ENCODE peak calls at places on chromosome X, in nine cellular contexts. R, F, D, H, G, O, M, Q and E are unnamed samples.
A peak's percentile ranks its signal among the peaks of the same experiment; 100 is the strongest.

GRCh38 chrX:27964432-27964831 is 16.8 kb downstream of the DCAF8L1 start:
- DNase-seq in R (no peak), F (no peak), D (no peak), H (no peak), G (no peak), O (no peak), M (no peak), Q (no peak), E (no peak)

GRCh38 chrX:31251336-31251735 is 179.5 kb upstream of the FTHL17 start:
- DNase-seq in R (no peak), F (peak; percentile 48), D (no peak), H (no peak), G (no peak), O (no peak), M (peak; percentile 53), Q (no peak), E (no peak)

GRCh38 chrX:38654302-38654701 is 93.0 kb downstream of the TSPAN7 start:
- DNase-seq in R (peak; percentile 21), F (peak; percentile 14), D (no peak), H (no peak), G (peak; percentile 17), O (no peak), M (peak; percentile 41), Q (no peak), E (no peak)

GRCh38 chrX:109735241-109735744 is 2.2 kb upstream of the ACSL4 start:
- DNase-seq in R (no peak), F (no peak), D (no peak), H (no peak), G (no peak), O (no peak), M (no peak), Q (no peak), E (no peak)

GRCh38 chrX:119382606-119383005 is 16.5 kb upstream of the SLC25A43 start:
- DNase-seq in R (no peak), F (no peak), D (no peak), H (no peak), G (no peak), O (no peak), M (no peak), Q (no peak), E (no peak)

GRCh38 chrX:51047950-51048349 is 137.4 kb downstream of the BMP15 start:
- DNase-seq in R (no peak), F (no peak), D (no peak), H (no peak), G (no peak), O (no peak), M (no peak), Q (no peak), E (no peak)

GRCh38 chrX:119880552-119881437 is 9.2 kb downstream of the NDUFA1 start:
- DNase-seq in R (peak; percentile 70), F (peak; percentile 63), D (peak; percentile 65), H (no peak), G (peak; percentile 3), O (peak; percentile 35), M (peak; percentile 73), Q (no peak), E (peak; percentile 7)

GRCh38 chrX:45240334-45240733 is 39.7 kb upstream of the DIPK2B start:
- DNase-seq in R (no peak), F (no peak), D (no peak), H (no peak), G (no peak), O (no peak), M (no peak), Q (no peak), E (no peak)

DNA sequence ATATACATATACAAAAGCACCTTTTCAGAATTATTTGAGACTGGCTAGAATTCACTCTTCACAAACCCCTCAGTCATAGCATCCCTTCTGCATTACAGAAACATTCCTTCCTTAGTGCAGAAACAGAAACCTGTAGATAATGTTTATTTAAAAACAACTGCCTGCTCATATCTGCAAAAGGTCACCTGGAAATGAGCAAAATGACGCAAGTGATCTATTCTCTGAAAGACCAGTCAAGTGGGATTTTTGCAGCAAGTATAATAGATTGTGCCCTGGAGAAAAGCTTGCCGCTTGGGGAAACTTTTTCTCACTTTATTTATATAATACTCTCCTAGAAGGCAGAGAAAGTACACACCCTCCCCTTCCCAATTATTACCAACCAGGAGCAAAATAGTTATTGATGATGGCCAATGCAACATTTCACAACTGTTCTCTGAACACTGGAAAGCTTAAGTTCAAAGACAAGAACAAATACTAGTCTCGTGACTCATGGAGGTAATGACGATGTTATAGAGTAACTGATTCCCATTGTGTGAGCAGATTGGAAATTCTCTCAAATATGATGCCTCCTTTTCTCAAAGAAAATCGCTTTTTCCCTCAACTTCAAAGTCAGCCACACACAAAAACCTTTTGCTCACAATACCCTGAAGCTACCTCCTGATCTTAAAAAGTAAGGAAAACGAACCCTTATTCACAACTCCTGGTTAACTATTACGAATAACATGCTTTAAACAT is 41.2 kb downstream of the MID1 start:
- DNase-seq in R (peak; percentile 88), F (peak; percentile 78), D (no peak), H (no peak), G (no peak), O (no peak), M (peak; percentile 74), Q (no peak), E (no peak)
- H3K27ac ChIP-seq in R (peak overlapping the region; percentile 95), F (peak overlapping the region; percentile 61), D (peak overlapping the region; percentile 95), H (peak overlapping the region; percentile 42), G (peak overlapping the region; percentile 82), O (no peak overlapping the region), M (peak overlapping the region; percentile 92), Q (peak overlapping the region; percentile 92), E (peak overlapping the region; percentile 37)

GRCh38 chrX:13373027-13373806 is 53.4 kb upstream of the ATXN3L start:
- DNase-seq in R (no peak), F (peak; percentile 70), D (no peak), H (no peak), G (no peak), O (no peak), M (peak; percentile 36), Q (no peak), E (no peak)
- H3K4me1 ChIP-seq in R (peaks cover 9% of the 10 kb centered on the region), F (peaks cover 8% of the 10 kb centered on the region), D (no peaks in the 10 kb centered on the region), H (no peaks in the 10 kb centered on the region), G (peaks cover 4% of the 10 kb centered on the region), O (no peaks in the 10 kb centered on the region), M (peaks cover 47% of the 10 kb centered on the region), Q (peaks cover 3% of the 10 kb centered on the region), E (no peaks in the 10 kb centered on the region)

DNA sequence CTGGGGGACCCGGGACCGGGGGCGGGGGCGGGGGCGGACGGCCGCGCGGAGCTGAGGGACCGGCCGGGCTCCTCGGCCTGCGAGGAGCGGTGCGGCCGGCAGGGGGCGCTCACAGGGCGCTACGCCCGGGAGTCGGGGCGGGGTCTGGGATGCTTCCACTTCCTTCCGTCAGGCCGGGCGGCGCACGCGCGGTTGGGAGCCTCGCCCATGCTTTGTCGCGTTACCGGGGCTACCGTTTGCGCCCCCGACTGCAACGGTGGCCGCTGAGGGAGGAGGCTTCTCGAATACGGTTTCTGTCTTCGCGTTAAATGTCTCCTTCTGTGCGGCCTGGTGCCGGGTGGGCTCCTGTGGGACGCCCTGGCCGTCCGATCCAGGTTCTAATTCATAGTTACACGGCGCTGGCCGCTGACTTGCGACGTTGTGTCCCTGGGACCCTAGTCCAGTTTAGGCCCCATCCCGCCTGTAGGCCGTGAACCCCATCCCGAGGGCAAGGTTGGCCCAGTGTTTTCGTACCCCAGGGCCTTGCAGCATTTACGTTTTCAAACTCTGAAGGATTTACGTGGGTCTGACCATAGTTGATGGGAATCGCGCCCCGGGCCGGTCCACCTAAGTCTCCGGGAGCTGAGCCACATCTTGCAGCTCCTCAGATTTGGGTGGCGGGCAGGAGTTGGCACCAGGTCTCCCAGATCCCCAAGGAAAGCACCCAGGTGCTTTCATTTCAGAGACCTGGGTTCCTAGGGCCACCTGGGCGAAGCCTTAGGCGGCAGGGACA is 549 bp downstream of the MSL3 start:
- DNase-seq in R (peak; percentile 89), F (peak; percentile 73), D (peak; percentile 91), H (peak; percentile 83), G (peak; percentile 86), O (no peak), M (peak; percentile 89), Q (peak; percentile 77), E (peak; percentile 94)
- H3K27ac ChIP-seq in R (peak overlapping the region; percentile 94), F (peak overlapping the region; percentile 98), D (peak overlapping the region; percentile 81), H (peak overlapping the region; percentile 95), G (peak overlapping the region; percentile 89), O (peak overlapping the region; percentile 90), M (peak overlapping the region; percentile 95), Q (peak overlapping the region; percentile 55), E (peak overlapping the region; percentile 53)

GRCh38 chrX:15511563-15511962 is 11.0 kb downstream of the BMX start:
- DNase-seq in R (no peak), F (no peak), D (no peak), H (no peak), G (no peak), O (no peak), M (no peak), Q (no peak), E (no peak)

GRCh38 chrX:15509845-15510244 is 9.2 kb downstream of the BMX start:
- DNase-seq in R (no peak), F (no peak), D (no peak), H (no peak), G (no peak), O (no peak), M (no peak), Q (no peak), E (no peak)

GRCh38 chrX:15505104-15505503 is 4.5 kb downstream of the BMX start:
- DNase-seq in R (no peak), F (no peak), D (no peak), H (no peak), G (no peak), O (no peak), M (no peak), Q (no peak), E (no peak)

GRCh38 chrX:15512401-15512965 is 11.9 kb downstream of the BMX start:
- DNase-seq in R (no peak), F (peak; percentile 17), D (no peak), H (no peak), G (no peak), O (no peak), M (peak; percentile 3), Q (no peak), E (no peak)

GRCh38 chrX:15507005-15507404 is 6.4 kb downstream of the BMX start:
- DNase-seq in R (no peak), F (no peak), D (no peak), H (no peak), G (no peak), O (no peak), M (no peak), Q (no peak), E (no peak)
- H3K4me1 ChIP-seq in R (no peaks in the 10 kb centered on the region), F (no peaks in the 10 kb centered on the region), D (no peaks in the 10 kb centered on the region), H (no peaks in the 10 kb centered on the region), G (no peaks in the 10 kb centered on the region), O (no peaks in the 10 kb centered on the region), M (no peaks in the 10 kb centered on the region), Q (peaks cover 8% of the 10 kb centered on the region), E (no peaks in the 10 kb centered on the region)

GRCh38 chrX:154539077-154539476 is 7.6 kb downstream of the G6PD start:
- DNase-seq in R (no peak), F (no peak), D (no peak), H (no peak), G (no peak), O (no peak), M (no peak), Q (no peak), E (no peak)

GRCh38 chrX:154540897-154541535 is 5.6 kb downstream of the G6PD start:
- DNase-seq in R (peak; percentile 77), F (no peak), D (no peak), H (no peak), G (no peak), O (no peak), M (no peak), Q (peak; percentile 73), E (no peak)

GRCh38 chrX:154541896-154542722 is 4.5 kb downstream of the G6PD start:
- DNase-seq in R (peak; percentile 98), F (peak; percentile 94), D (no peak), H (peak; percentile 88), G (peak; percentile 69), O (no peak), M (peak; percentile 79), Q (no peak), E (peak; percentile 78)

GRCh38 chrX:154542723-154543424 is 3.8 kb downstream of the G6PD start:
- DNase-seq in R (peak; percentile 95), F (no peak), D (no peak), H (no peak), G (no peak), O (no peak), M (no peak), Q (no peak), E (no peak)

GRCh38 chrX:154541589-154541895 is 5.1 kb downstream of the G6PD start:
- DNase-seq in R (no peak), F (peak; percentile 13), D (no peak), H (no peak), G (no peak), O (no peak), M (no peak), Q (no peak), E (no peak)
- H3K27ac ChIP-seq in R (peak overlapping the region; percentile 98), F (peak overlapping the region; percentile 99), D (no peak overlapping the region), H (peak overlapping the region; percentile 87), G (peak overlapping the region; percentile 79), O (no peak overlapping the region), M (peak overlapping the region; percentile 93), Q (peak overlapping the region; percentile 92), E (peak overlapping the region; percentile 60)